ENCODE peak calls at places on chromosomes 1 and 21, in five cellular contexts. E is stimulated activated CD4-positive, alpha-beta T cell treated with anti-CD3 and anti-CD28 coated beads, Interleukin-2, amount 100 ng/mL, for 48 hours; K is skeletal muscle cell; N is activated CD4-positive, alpha-beta T cell treated with anti-CD3 and anti-CD28 coated beads, Interleukin-2, amount 10 ng/mL, durations not matched to agents 24 days and 14 days; W is HEK293T. V is an unnamed sample.
A peak's percentile ranks its signal among the peaks of the same experiment; 100 is the strongest.

GRCh38 chr1:17120962-17121837 is 1.9 kb upstream of the PADI2 start:
- DNase-seq in E (no peak), K (no peak), N (no peak), W (no peak), V (peak; percentile 22)

GRCh38 chr1:161260939-161261858 is 2.7 kb downstream of the PCP4L1 start:
- DNase-seq in E (no peak), K (no peak), N (no peak), W (no peak), V (no peak)

GRCh38 chr1:95004013-95004412 is 68.7 kb downstream of the ALG14 start:
- DNase-seq in E (no peak), K (no peak), N (no peak), W (no peak), V (no peak)

GRCh38 chr1:208026880-208027438 is 116.0 kb upstream of the CD34 start:
- DNase-seq in E (no peak), K (no peak), N (no peak), W (no peak), V (no peak)

GRCh38 chr21:40947713-40948112 is 100.8 kb upstream of the DSCAM start:
- DNase-seq in E (no peak), K (no peak), N (no peak), W (no peak), V (no peak)

GRCh38 chr21:38329176-38329575 is 72.4 kb downstream of the KCNJ15 start:
- DNase-seq in E (no peak), K (no peak), N (no peak), W (no peak), V (no peak)

GRCh38 chr1:175267716-175268416 is 75.3 kb upstream of the KIAA0040 start:
- DNase-seq in E (no peak), K (no peak), N (no peak), W (no peak), V (peak; percentile 66)

GRCh38 chr1:148334339-148335130 is 148.6 kb downstream of the PPIAL4G start:
- DNase-seq in E (peak; percentile 69), K (peak; percentile 93), N (peak; percentile 92), W (peak; percentile 78), V (peak; percentile 92)

GRCh38 chr1:241658081-241658793 is 6.2 kb downstream of the WDR64 start:
- DNase-seq in E (no peak), K (no peak), N (no peak), W (no peak), V (no peak)

GRCh38 chr1:168084396-168085231 is 52.1 kb downstream of the GPR161 start:
- DNase-seq in E (peak; percentile 60), K (no peak), N (peak; percentile 88), W (peak; percentile 85), V (peak; percentile 69)